ENCODE peak calls at places on chromosomes 13 and 19, in ten cellular contexts. E, H, I, U, R, G, A, O, C and P are unnamed samples.

GRCh38 chr19:54154603-54155345 is 4.7 kb downstream of the LENG1 start:
- DNase-seq in E (no peak), H (no peak), I (no peak), U (no peak), R (no peak), G (peak), A (no peak), O (no peak), C (peak), P (no peak)

GRCh38 chr13:104580931-104581330 is 1514.7 kb upstream of the SLC10A2 start:
- DNase-seq in E (no peak), H (no peak), I (no peak), U (no peak), R (no peak), G (no peak), A (no peak), O (no peak), C (no peak), P (no peak)

GRCh38 chr13:106143930-106144709 is 391.3 kb downstream of the EFNB2 start:
- DNase-seq in E (no peak), H (no peak), I (no peak), U (no peak), R (peak), G (no peak), A (peak), O (no peak), C (no peak), P (no peak)

GRCh38 chr13:98528663-98529064 is 48.2 kb downstream of the STK24 start:
- DNase-seq in E (no peak), H (no peak), I (no peak), U (peak), R (no peak), G (no peak), A (no peak), O (no peak), C (no peak), P (no peak)

GRCh38 chr13:39685652-39686051 is 30.2 kb downstream of the COG6 start:
- DNase-seq in E (no peak), H (no peak), I (no peak), U (no peak), R (no peak), G (no peak), A (peak), O (no peak), C (no peak), P (no peak)

GRCh38 chr19:47447470-47448359 is 24.0 kb downstream of the SLC8A2 start:
- DNase-seq in E (no peak), H (no peak), I (peak), U (peak), R (peak), G (no peak), A (peak), O (peak), C (peak), P (peak)

GRCh38 chr13:108597943-108598342 is 31.5 kb upstream of the MYO16 start:
- DNase-seq in E (no peak), H (no peak), I (no peak), U (no peak), R (no peak), G (peak), A (no peak), O (no peak), C (no peak), P (no peak)

GRCh38 chr19:42816901-42817300 is 51.4 kb upstream of the PSG8 start:
- DNase-seq in E (no peak), H (no peak), I (no peak), U (no peak), R (no peak), G (no peak), A (no peak), O (no peak), C (no peak), P (peak)

GRCh38 chr19:6271721-6272410 is 7.9 kb downstream of the MLLT1 start:
- DNase-seq in E (peak), H (no peak), I (no peak), U (no peak), R (no peak), G (no peak), A (no peak), O (peak), C (peak), P (no peak)

GRCh38 chr13:44404261-44405139 is 30.9 kb downstream of the SERP2 start:
- DNase-seq in E (no peak), H (no peak), I (no peak), U (no peak), R (peak), G (no peak), A (no peak), O (peak), C (no peak), P (no peak)

GRCh38 chr13:34290661-34291060 is 472.7 kb downstream of the RFC3 start:
- DNase-seq in E (no peak), H (no peak), I (no peak), U (no peak), R (no peak), G (no peak), A (no peak), O (no peak), C (no peak), P (no peak)

GRCh38 chr13:84925443-84925842 is 873.8 kb downstream of the SLITRK6 start:
- DNase-seq in E (no peak), H (peak), I (no peak), U (no peak), R (no peak), G (peak), A (no peak), O (no peak), C (no peak), P (no peak)

GRCh38 chr19:55460670-55461258 is 678 bp downstream of the ISOC2 start:
- DNase-seq in E (no peak), H (no peak), I (peak), U (peak), R (peak), G (peak), A (peak), O (no peak), C (peak), P (peak)

GRCh38 chr19:35845215-35846037 is 6.9 kb downstream of the NPHS1 start:
- DNase-seq in E (no peak), H (no peak), I (no peak), U (no peak), R (peak), G (no peak), A (no peak), O (no peak), C (no peak), P (peak)

GRCh38 chr19:6088677-6089063 is 21.6 kb downstream of the RFX2 start:
- DNase-seq in E (no peak), H (no peak), I (no peak), U (peak), R (no peak), G (peak), A (no peak), O (no peak), C (peak), P (no peak)